ENCODE peak calls at places on chromosomes 3 and 15, in nine cellular contexts. Y is glomerular endothelial cell; W is stimulated activated CD8-positive, alpha-beta memory T cell treated with anti-CD3 and anti-CD28 coated beads, Interleukin-4, amount 100 ng/mL, for 4 hours; V is mucosa of gallbladder; N is NCI-H187; I is omental fat pad; S is gastrocnemius medialis; H is T-helper 9 cell; M is activated CD4-positive, alpha-beta T cell treated with anti-CD3 and anti-CD28 coated beads for 24 hours. L is an unnamed sample.

GRCh38 chr15:65535192-65535591 is 4.9 kb downstream of the HACD3 start:
- DNase-seq in Y (no peak), W (no peak), V (no peak), N (no peak), I (no peak), S (no peak), H (no peak), M (no peak), L (no peak)

GRCh38 chr3:182921665-182922355 is 58.5 kb downstream of the DCUN1D1 start:
- DNase-seq in Y (no peak), W (no peak), V (no peak), N (no peak), I (no peak), S (no peak), H (no peak), M (no peak), L (no peak)

GRCh38 chr15:81950841-81951414 is 94.9 kb downstream of the MEX3B start:
- DNase-seq in Y (no peak), W (no peak), V (no peak), N (no peak), I (no peak), S (no peak), H (no peak), M (no peak), L (no peak)

GRCh38 chr3:126357299-126358037 is at the start of gene KLF15:
- DNase-seq in Y (no peak), W (peak; percentile 37), V (peak; percentile 90), N (peak; percentile 60), I (peak; percentile 50), S (peak; percentile 92), H (peak; percentile 63), M (peak; percentile 61), L (peak; percentile 25)

GRCh38 chr3:11452988-11453847 is 181.0 kb downstream of the ATG7 start:
- DNase-seq in Y (peak; percentile 29), W (no peak), V (no peak), N (no peak), I (no peak), S (no peak), H (no peak), M (no peak), L (no peak)

GRCh38 chr15:85164841-85165466 is 183.3 kb downstream of the PDE8A start:
- DNase-seq in Y (no peak), W (no peak), V (no peak), N (no peak), I (no peak), S (no peak), H (no peak), M (no peak), L (no peak)

GRCh38 chr15:40340038-40340739 is 550 bp downstream of the CCDC9B start:
- DNase-seq in Y (no peak), W (no peak), V (peak; percentile 61), N (no peak), I (no peak), S (peak; percentile 89), H (no peak), M (no peak), L (no peak)

GRCh38 chr3:9630550-9631139 is 18.7 kb upstream of the MTMR14 start:
- DNase-seq in Y (no peak), W (no peak), V (no peak), N (no peak), I (no peak), S (no peak), H (no peak), M (no peak), L (no peak)

GRCh38 chr3:194285024-194285858 is 65.9 kb downstream of the CPN2 start:
- DNase-seq in Y (no peak), W (no peak), V (no peak), N (no peak), I (peak; percentile 17), S (no peak), H (no peak), M (no peak), L (no peak)

GRCh38 chr3:14565791-14566588 is 25.8 kb upstream of the GRIP2 start:
- DNase-seq in Y (no peak), W (no peak), V (no peak), N (no peak), I (no peak), S (no peak), H (no peak), M (no peak), L (no peak)

GRCh38 chr3:39103324-39103693 is 4.1 kb downstream of the GORASP1 start:
- DNase-seq in Y (no peak), W (no peak), V (no peak), N (no peak), I (no peak), S (no peak), H (no peak), M (no peak), L (no peak)

GRCh38 chr3:178475062-178475461 is 61.2 kb upstream of the KCNMB2 start:
- DNase-seq in Y (no peak), W (no peak), V (no peak), N (no peak), I (no peak), S (no peak), H (no peak), M (no peak), L (no peak)

GRCh38 chr15:50066202-50066601 is 52.8 kb downstream of the ATP8B4 start:
- DNase-seq in Y (no peak), W (no peak), V (no peak), N (no peak), I (no peak), S (no peak), H (no peak), M (no peak), L (no peak)

GRCh38 chr3:141610993-141611392 is 124.2 kb downstream of the RASA2 start:
- DNase-seq in Y (no peak), W (no peak), V (no peak), N (no peak), I (no peak), S (no peak), H (no peak), M (no peak), L (no peak)

GRCh38 chr3:171778493-171778892 is 31.8 kb downstream of the PLD1 start:
- DNase-seq in Y (no peak), W (no peak), V (no peak), N (no peak), I (no peak), S (no peak), H (no peak), M (no peak), L (no peak)

GRCh38 chr3:41199866-41200668 is 762 bp downstream of the CTNNB1 start:
- DNase-seq in Y (no peak), W (no peak), V (peak; percentile 19), N (no peak), I (no peak), S (peak; percentile 21), H (peak; percentile 40), M (no peak), L (no peak)

GRCh38 chr3:53649816-53650215 is 155.4 kb downstream of the CACNA1D start:
- DNase-seq in Y (no peak), W (no peak), V (no peak), N (no peak), I (no peak), S (no peak), H (no peak), M (no peak), L (no peak)

GRCh38 chr15:75452364-75452967 is 976 bp upstream of the SIN3A start:
- DNase-seq in Y (no peak), W (peak; percentile 48), V (peak; percentile 88), N (no peak), I (peak; percentile 78), S (peak; percentile 92), H (peak; percentile 59), M (peak; percentile 57), L (peak; percentile 80)

GRCh38 chr15:51776952-51777574 is 25.7 kb downstream of the TMOD2 start:
- DNase-seq in Y (peak; percentile 84), W (peak; percentile 30), V (peak; percentile 77), N (no peak), I (peak; percentile 40), S (peak; percentile 54), H (peak; percentile 33), M (peak; percentile 58), L (peak; percentile 74)

GRCh38 chr3:188243124-188243795 is 89.3 kb downstream of the LPP start:
- DNase-seq in Y (no peak), W (no peak), V (no peak), N (no peak), I (no peak), S (no peak), H (no peak), M (no peak), L (no peak)

GRCh38 chr3:38327335-38328009 is 19.1 kb upstream of the XYLB start:
- DNase-seq in Y (peak; percentile 25), W (no peak), V (no peak), N (no peak), I (no peak), S (no peak), H (no peak), M (no peak), L (no peak)

GRCh38 chr3:49666592-49666991 is 7.6 kb upstream of the APEH start:
- DNase-seq in Y (no peak), W (no peak), V (no peak), N (no peak), I (no peak), S (no peak), H (no peak), M (no peak), L (no peak)

GRCh38 chr3:3998140-3998977 is 199.1 kb downstream of the LRRN1 start:
- DNase-seq in Y (no peak), W (no peak), V (peak; percentile 18), N (no peak), I (no peak), S (no peak), H (no peak), M (peak; percentile 23), L (peak; percentile 36)

L was measured in Panc1.